ENCODE peak calls at places on chromosomes 4 and X, in eight cellular contexts. One of them, this sample, is unnamed.

GRCh38 chr4:39924014-39924413 is 53.7 kb downstream of the PDS5A start:
- ATAC-seq in HepG2: no peak
- ATAC-seq in activated CD8-positive, alpha-beta T cell treated with anti-CD3 and anti-CD28 coated beads, Interleukin-2, amount 10 ng/mL, durations not matched to agents 7 days and 5 days: no peak
- ATAC-seq in left ventricle myocardium superior: no peak
- ATAC-seq in Panc1: no peak
- ATAC-seq in effector memory CD8-positive, alpha-beta T cell: no peak
- ATAC-seq in stimulated activated naive CD8-positive, alpha-beta T cell treated with anti-CD3 and anti-CD28 coated beads, Interleukin-15, Interleukin-2, amounts not matched to agents 100 U/mL and 50 U/mL, for 24 hours: no peak
- ATAC-seq in HCT116: no peak
- ATAC-seq in this sample: no peak

GRCh38 chr4:182809417-182810102 is 107.6 kb downstream of the DCTD start:
- ATAC-seq in HepG2: peak; percentile 54
- ATAC-seq in left ventricle myocardium superior: no peak
- ATAC-seq in activated CD8-positive, alpha-beta T cell treated with anti-CD3 and anti-CD28 coated beads, Interleukin-2, amount 10 ng/mL, durations not matched to agents 7 days and 5 days: peak; percentile 21
- ATAC-seq in HCT116: peak; percentile 69
- ATAC-seq in stimulated activated naive CD8-positive, alpha-beta T cell treated with anti-CD3 and anti-CD28 coated beads, Interleukin-15, Interleukin-2, amounts not matched to agents 100 U/mL and 50 U/mL, for 24 hours: no peak
- ATAC-seq in Panc1: no peak
- ATAC-seq in effector memory CD8-positive, alpha-beta T cell: peak; percentile 3
- ATAC-seq in this sample: peak; percentile 29

GRCh38 chr4:54998991-54999390 is 126.4 kb downstream of the KDR start:
- ATAC-seq in stimulated activated naive CD8-positive, alpha-beta T cell treated with anti-CD3 and anti-CD28 coated beads, Interleukin-15, Interleukin-2, amounts not matched to agents 100 U/mL and 50 U/mL, for 24 hours: no peak
- ATAC-seq in effector memory CD8-positive, alpha-beta T cell: no peak
- ATAC-seq in Panc1: no peak
- ATAC-seq in HCT116: no peak
- ATAC-seq in left ventricle myocardium superior: peak; percentile 67
- ATAC-seq in HepG2: no peak
- ATAC-seq in activated CD8-positive, alpha-beta T cell treated with anti-CD3 and anti-CD28 coated beads, Interleukin-2, amount 10 ng/mL, durations not matched to agents 7 days and 5 days: no peak
- ATAC-seq in this sample: no peak

GRCh38 chr4:109040441-109040840 is 262.0 kb downstream of the COL25A1 start:
- ATAC-seq in effector memory CD8-positive, alpha-beta T cell: no peak
- ATAC-seq in Panc1: no peak
- ATAC-seq in HepG2: no peak
- ATAC-seq in HCT116: no peak
- ATAC-seq in left ventricle myocardium superior: no peak
- ATAC-seq in activated CD8-positive, alpha-beta T cell treated with anti-CD3 and anti-CD28 coated beads, Interleukin-2, amount 10 ng/mL, durations not matched to agents 7 days and 5 days: no peak
- ATAC-seq in stimulated activated naive CD8-positive, alpha-beta T cell treated with anti-CD3 and anti-CD28 coated beads, Interleukin-15, Interleukin-2, amounts not matched to agents 100 U/mL and 50 U/mL, for 24 hours: no peak
- ATAC-seq in this sample: no peak

GRCh38 chr4:53889335-53890084 is 174.9 kb downstream of the CHIC2 start:
- ATAC-seq in stimulated activated naive CD8-positive, alpha-beta T cell treated with anti-CD3 and anti-CD28 coated beads, Interleukin-15, Interleukin-2, amounts not matched to agents 100 U/mL and 50 U/mL, for 24 hours: no peak
- ATAC-seq in effector memory CD8-positive, alpha-beta T cell: no peak
- ATAC-seq in left ventricle myocardium superior: peak; percentile 11
- ATAC-seq in HCT116: no peak
- ATAC-seq in Panc1: no peak
- ATAC-seq in HepG2: no peak
- ATAC-seq in activated CD8-positive, alpha-beta T cell treated with anti-CD3 and anti-CD28 coated beads, Interleukin-2, amount 10 ng/mL, durations not matched to agents 7 days and 5 days: no peak
- ATAC-seq in this sample: no peak

GRCh38 chr4:18318682-18319410 is 297.3 kb upstream of the LCORL start:
- ATAC-seq in effector memory CD8-positive, alpha-beta T cell: no peak
- ATAC-seq in activated CD8-positive, alpha-beta T cell treated with anti-CD3 and anti-CD28 coated beads, Interleukin-2, amount 10 ng/mL, durations not matched to agents 7 days and 5 days: no peak
- ATAC-seq in HepG2: peak; percentile 43
- ATAC-seq in Panc1: no peak
- ATAC-seq in HCT116: no peak
- ATAC-seq in left ventricle myocardium superior: peak; percentile 70
- ATAC-seq in stimulated activated naive CD8-positive, alpha-beta T cell treated with anti-CD3 and anti-CD28 coated beads, Interleukin-15, Interleukin-2, amounts not matched to agents 100 U/mL and 50 U/mL, for 24 hours: no peak
- ATAC-seq in this sample: no peak

GRCh38 chrX:47776301-47776700 is 60.4 kb upstream of the ZNF81 start:
- ATAC-seq in Panc1: no peak
- ATAC-seq in HepG2: no peak
- ATAC-seq in activated CD8-positive, alpha-beta T cell treated with anti-CD3 and anti-CD28 coated beads, Interleukin-2, amount 10 ng/mL, durations not matched to agents 7 days and 5 days: no peak
- ATAC-seq in stimulated activated naive CD8-positive, alpha-beta T cell treated with anti-CD3 and anti-CD28 coated beads, Interleukin-15, Interleukin-2, amounts not matched to agents 100 U/mL and 50 U/mL, for 24 hours: no peak
- ATAC-seq in left ventricle myocardium superior: no peak
- ATAC-seq in HCT116: no peak
- ATAC-seq in effector memory CD8-positive, alpha-beta T cell: no peak
- ATAC-seq in this sample: no peak

GRCh38 chrX:133988010-133988409 is 2.6 kb upstream of the GPC3 start:
- ATAC-seq in stimulated activated naive CD8-positive, alpha-beta T cell treated with anti-CD3 and anti-CD28 coated beads, Interleukin-15, Interleukin-2, amounts not matched to agents 100 U/mL and 50 U/mL, for 24 hours: no peak
- ATAC-seq in left ventricle myocardium superior: no peak
- ATAC-seq in HCT116: no peak
- ATAC-seq in Panc1: no peak
- ATAC-seq in effector memory CD8-positive, alpha-beta T cell: no peak
- ATAC-seq in HepG2: no peak
- ATAC-seq in activated CD8-positive, alpha-beta T cell treated with anti-CD3 and anti-CD28 coated beads, Interleukin-2, amount 10 ng/mL, durations not matched to agents 7 days and 5 days: no peak
- ATAC-seq in this sample: no peak

GRCh38 chr4:150308824-150309472 is 230.7 kb downstream of the DCLK2 start:
- ATAC-seq in stimulated activated naive CD8-positive, alpha-beta T cell treated with anti-CD3 and anti-CD28 coated beads, Interleukin-15, Interleukin-2, amounts not matched to agents 100 U/mL and 50 U/mL, for 24 hours: no peak
- ATAC-seq in Panc1: no peak
- ATAC-seq in activated CD8-positive, alpha-beta T cell treated with anti-CD3 and anti-CD28 coated beads, Interleukin-2, amount 10 ng/mL, durations not matched to agents 7 days and 5 days: no peak
- ATAC-seq in HepG2: no peak
- ATAC-seq in HCT116: no peak
- ATAC-seq in left ventricle myocardium superior: no peak
- ATAC-seq in effector memory CD8-positive, alpha-beta T cell: no peak
- ATAC-seq in this sample: no peak

GRCh38 chr4:127772769-127773671 is 9.1 kb upstream of the HSPA4L start:
- ATAC-seq in HCT116: no peak
- ATAC-seq in Panc1: no peak
- ATAC-seq in left ventricle myocardium superior: no peak
- ATAC-seq in HepG2: no peak
- ATAC-seq in stimulated activated naive CD8-positive, alpha-beta T cell treated with anti-CD3 and anti-CD28 coated beads, Interleukin-15, Interleukin-2, amounts not matched to agents 100 U/mL and 50 U/mL, for 24 hours: no peak
- ATAC-seq in effector memory CD8-positive, alpha-beta T cell: no peak
- ATAC-seq in activated CD8-positive, alpha-beta T cell treated with anti-CD3 and anti-CD28 coated beads, Interleukin-2, amount 10 ng/mL, durations not matched to agents 7 days and 5 days: no peak
- ATAC-seq in this sample: no peak

GRCh38 chr4:180100433-180101344 is 2142.5 kb upstream of the TENM3 start:
- ATAC-seq in HepG2: no peak
- ATAC-seq in left ventricle myocardium superior: no peak
- ATAC-seq in Panc1: no peak
- ATAC-seq in activated CD8-positive, alpha-beta T cell treated with anti-CD3 and anti-CD28 coated beads, Interleukin-2, amount 10 ng/mL, durations not matched to agents 7 days and 5 days: no peak
- ATAC-seq in effector memory CD8-positive, alpha-beta T cell: no peak
- ATAC-seq in HCT116: no peak
- ATAC-seq in stimulated activated naive CD8-positive, alpha-beta T cell treated with anti-CD3 and anti-CD28 coated beads, Interleukin-15, Interleukin-2, amounts not matched to agents 100 U/mL and 50 U/mL, for 24 hours: no peak
- ATAC-seq in this sample: no peak

GRCh38 chrX:41397228-41397627 is 49.9 kb upstream of the NYX start:
- ATAC-seq in effector memory CD8-positive, alpha-beta T cell: no peak
- ATAC-seq in HCT116: no peak
- ATAC-seq in stimulated activated naive CD8-positive, alpha-beta T cell treated with anti-CD3 and anti-CD28 coated beads, Interleukin-15, Interleukin-2, amounts not matched to agents 100 U/mL and 50 U/mL, for 24 hours: no peak
- ATAC-seq in HepG2: no peak
- ATAC-seq in activated CD8-positive, alpha-beta T cell treated with anti-CD3 and anti-CD28 coated beads, Interleukin-2, amount 10 ng/mL, durations not matched to agents 7 days and 5 days: no peak
- ATAC-seq in Panc1: no peak
- ATAC-seq in left ventricle myocardium superior: no peak
- ATAC-seq in this sample: no peak

GRCh38 chr4:15675363-15675762 is 6.3 kb upstream of the FAM200B start:
- ATAC-seq in activated CD8-positive, alpha-beta T cell treated with anti-CD3 and anti-CD28 coated beads, Interleukin-2, amount 10 ng/mL, durations not matched to agents 7 days and 5 days: no peak
- ATAC-seq in stimulated activated naive CD8-positive, alpha-beta T cell treated with anti-CD3 and anti-CD28 coated beads, Interleukin-15, Interleukin-2, amounts not matched to agents 100 U/mL and 50 U/mL, for 24 hours: no peak
- ATAC-seq in Panc1: no peak
- ATAC-seq in effector memory CD8-positive, alpha-beta T cell: no peak
- ATAC-seq in left ventricle myocardium superior: no peak
- ATAC-seq in HepG2: no peak
- ATAC-seq in HCT116: no peak
- ATAC-seq in this sample: no peak

GRCh38 chr4:82791179-82791578 is 7.4 kb downstream of the SCD5 start:
- ATAC-seq in stimulated activated naive CD8-positive, alpha-beta T cell treated with anti-CD3 and anti-CD28 coated beads, Interleukin-15, Interleukin-2, amounts not matched to agents 100 U/mL and 50 U/mL, for 24 hours: no peak
- ATAC-seq in Panc1: no peak
- ATAC-seq in effector memory CD8-positive, alpha-beta T cell: no peak
- ATAC-seq in left ventricle myocardium superior: no peak
- ATAC-seq in HCT116: no peak
- ATAC-seq in activated CD8-positive, alpha-beta T cell treated with anti-CD3 and anti-CD28 coated beads, Interleukin-2, amount 10 ng/mL, durations not matched to agents 7 days and 5 days: no peak
- ATAC-seq in HepG2: no peak
- ATAC-seq in this sample: no peak

GRCh38 chr4:118761387-118762016 is 74.4 kb downstream of the SEC24D start:
- ATAC-seq in left ventricle myocardium superior: peak; percentile 3
- ATAC-seq in stimulated activated naive CD8-positive, alpha-beta T cell treated with anti-CD3 and anti-CD28 coated beads, Interleukin-15, Interleukin-2, amounts not matched to agents 100 U/mL and 50 U/mL, for 24 hours: no peak
- ATAC-seq in Panc1: no peak
- ATAC-seq in effector memory CD8-positive, alpha-beta T cell: no peak
- ATAC-seq in HepG2: no peak
- ATAC-seq in activated CD8-positive, alpha-beta T cell treated with anti-CD3 and anti-CD28 coated beads, Interleukin-2, amount 10 ng/mL, durations not matched to agents 7 days and 5 days: no peak
- ATAC-seq in HCT116: no peak
- ATAC-seq in this sample: no peak